ENCODE peak calls at places on chromosomes 3 and 15, in eight cellular contexts. V is astrocyte of the hippocampus; S is EH; R is kidney tubule cell; A is mucosa of gallbladder; Y is occipital lobe; Q is naive thymus-derived CD8-positive, alpha-beta T cell; K is glutamatergic neuron. C is an unnamed sample.

GRCh38 chr3:128112406-128112968 is 11.1 kb downstream of the RUVBL1 start:
- DNase-seq in V (peak; percentile 87), S (peak; percentile 96), R (peak; percentile 92), A (no peak), Y (no peak), Q (peak; percentile 32), K (no peak), C (peak; percentile 58)

GRCh38 chr3:22734207-22734606 is 468.9 kb upstream of the UBE2E2 start:
- DNase-seq in V (no peak), S (no peak), R (no peak), A (no peak), Y (no peak), Q (no peak), K (no peak), C (no peak)

GRCh38 chr3:53585042-53585441 is 90.6 kb downstream of the CACNA1D start:
- DNase-seq in V (no peak), S (no peak), R (no peak), A (no peak), Y (no peak), Q (no peak), K (no peak), C (no peak)

GRCh38 chr15:52261498-52262242 is 33.9 kb downstream of the MYO5C start:
- DNase-seq in V (peak; percentile 97), S (peak; percentile 93), R (peak; percentile 91), A (peak; percentile 69), Y (no peak), Q (no peak), K (peak; percentile 41), C (peak; percentile 53)

GRCh38 chr15:96002890-96003859 is 327.3 kb upstream of the NR2F2 start:
- DNase-seq in V (no peak), S (no peak), R (no peak), A (no peak), Y (no peak), Q (no peak), K (no peak), C (no peak)

GRCh38 chr15:44794072-44794471 is 57.7 kb downstream of the TRIM69 start:
- DNase-seq in V (no peak), S (no peak), R (no peak), A (no peak), Y (no peak), Q (no peak), K (no peak), C (no peak)

GRCh38 chr15:100842756-100843730 is 36.6 kb upstream of the ALDH1A3 start:
- DNase-seq in V (peak; percentile 78), S (peak; percentile 89), R (no peak), A (no peak), Y (no peak), Q (no peak), K (no peak), C (peak; percentile 48)

GRCh38 chr15:84821501-84822021 is 4.4 kb downstream of the ALPK3 start:
- DNase-seq in V (no peak), S (no peak), R (no peak), A (no peak), Y (no peak), Q (no peak), K (no peak), C (no peak)

GRCh38 chr3:81723732-81724313 is 37.6 kb downstream of the GBE1 start:
- DNase-seq in V (peak; percentile 66), S (peak; percentile 61), R (peak; percentile 57), A (no peak), Y (no peak), Q (no peak), K (no peak), C (no peak)

GRCh38 chr15:62472616-62473299 is 307.7 kb upstream of the C2CD4B start:
- DNase-seq in V (no peak), S (peak; percentile 67), R (peak; percentile 43), A (no peak), Y (no peak), Q (no peak), K (no peak), C (no peak)

GRCh38 chr3:30934208-30934550 is 39.7 kb upstream of the GADL1 start:
- DNase-seq in V (peak; percentile 58), S (peak; percentile 43), R (peak; percentile 34), A (no peak), Y (no peak), Q (no peak), K (no peak), C (no peak)

GRCh38 chr15:30649952-30650929 is 24.3 kb downstream of the ARHGAP11B start:
- DNase-seq in V (no peak), S (peak; percentile 41), R (no peak), A (no peak), Y (no peak), Q (no peak), K (no peak), C (no peak)

GRCh38 chr3:178971614-178972013 is 100.0 kb downstream of the ZMAT3 start:
- DNase-seq in V (peak; percentile 14), S (peak; percentile 9), R (peak; percentile 65), A (no peak), Y (no peak), Q (no peak), K (no peak), C (no peak)

GRCh38 chr3:142866841-142867631 is 21.8 kb downstream of the PCOLCE2 start:
- DNase-seq in V (no peak), S (no peak), R (peak; percentile 42), A (peak; percentile 66), Y (no peak), Q (no peak), K (peak; percentile 66), C (no peak)

GRCh38 chr3:98914210-98915080 is 12.9 kb upstream of the DCBLD2 start:
- DNase-seq in V (peak; percentile 17), S (no peak), R (peak; percentile 57), A (no peak), Y (no peak), Q (no peak), K (no peak), C (no peak)